ENCODE peak calls at places on chromosomes 3 and 15, in ten cellular contexts. One of them, this sample, is unnamed.

GRCh38 chr15:100001405-100001804 is 268.2 kb upstream of the LYSMD4 start:
- DNase-seq in choroid plexus epithelial cell: no peak
- DNase-seq in B cell: no peak
- DNase-seq in MM.1S: no peak
- DNase-seq in pancreas: no peak
- DNase-seq in RWPE1: no peak
- DNase-seq in cardiac muscle cell: no peak
- DNase-seq in esophagus squamous epithelium: no peak
- DNase-seq in nephron progenitor cell: no peak
- DNase-seq in mammary epithelial cell: no peak
- DNase-seq in this sample: no peak

GRCh38 chr15:91263632-91264477 is 163.8 kb downstream of the SV2B start:
- DNase-seq in esophagus squamous epithelium: no peak
- DNase-seq in B cell: no peak
- DNase-seq in RWPE1: peak; percentile 59
- DNase-seq in choroid plexus epithelial cell: no peak
- DNase-seq in pancreas: no peak
- DNase-seq in nephron progenitor cell: no peak
- DNase-seq in MM.1S: no peak
- DNase-seq in cardiac muscle cell: no peak
- DNase-seq in mammary epithelial cell: peak; percentile 52
- DNase-seq in this sample: no peak

GRCh38 chr3:53084310-53085001 is 38.6 kb upstream of the SFMBT1 start:
- DNase-seq in B cell: no peak
- DNase-seq in RWPE1: no peak
- DNase-seq in nephron progenitor cell: no peak
- DNase-seq in esophagus squamous epithelium: no peak
- DNase-seq in choroid plexus epithelial cell: no peak
- DNase-seq in mammary epithelial cell: no peak
- DNase-seq in MM.1S: no peak
- DNase-seq in pancreas: peak; percentile 33
- DNase-seq in cardiac muscle cell: peak; percentile 23
- DNase-seq in this sample: no peak

GRCh38 chr3:35758358-35758757 is 119.0 kb downstream of the ARPP21 start:
- DNase-seq in B cell: no peak
- DNase-seq in esophagus squamous epithelium: no peak
- DNase-seq in RWPE1: no peak
- DNase-seq in mammary epithelial cell: no peak
- DNase-seq in pancreas: no peak
- DNase-seq in nephron progenitor cell: no peak
- DNase-seq in choroid plexus epithelial cell: no peak
- DNase-seq in MM.1S: no peak
- DNase-seq in cardiac muscle cell: peak; percentile 15
- DNase-seq in this sample: no peak

GRCh38 chr3:127287840-127288239 is at the start of gene PRR20G:
- DNase-seq in B cell: no peak
- DNase-seq in pancreas: no peak
- DNase-seq in mammary epithelial cell: no peak
- DNase-seq in choroid plexus epithelial cell: no peak
- DNase-seq in esophagus squamous epithelium: no peak
- DNase-seq in RWPE1: no peak
- DNase-seq in cardiac muscle cell: no peak
- DNase-seq in MM.1S: no peak
- DNase-seq in nephron progenitor cell: no peak
- DNase-seq in this sample: no peak

GRCh38 chr15:79065361-79065743 is 25.2 kb downstream of the RASGRF1 start:
- DNase-seq in MM.1S: no peak
- DNase-seq in cardiac muscle cell: no peak
- DNase-seq in mammary epithelial cell: no peak
- DNase-seq in pancreas: no peak
- DNase-seq in B cell: no peak
- DNase-seq in nephron progenitor cell: no peak
- DNase-seq in RWPE1: no peak
- DNase-seq in choroid plexus epithelial cell: no peak
- DNase-seq in esophagus squamous epithelium: no peak
- DNase-seq in this sample: no peak

GRCh38 chr3:113678773-113679172 is 17.7 kb downstream of the USF3 start:
- DNase-seq in pancreas: no peak
- DNase-seq in cardiac muscle cell: no peak
- DNase-seq in esophagus squamous epithelium: no peak
- DNase-seq in mammary epithelial cell: no peak
- DNase-seq in nephron progenitor cell: no peak
- DNase-seq in RWPE1: no peak
- DNase-seq in MM.1S: no peak
- DNase-seq in B cell: no peak
- DNase-seq in choroid plexus epithelial cell: no peak
- DNase-seq in this sample: no peak

GRCh38 chr15:101049856-101050646 is 130.9 kb downstream of the LRRK1 start:
- DNase-seq in esophagus squamous epithelium: no peak
- DNase-seq in nephron progenitor cell: no peak
- DNase-seq in cardiac muscle cell: no peak
- DNase-seq in pancreas: no peak
- DNase-seq in mammary epithelial cell: no peak
- DNase-seq in choroid plexus epithelial cell: no peak
- DNase-seq in B cell: no peak
- DNase-seq in RWPE1: no peak
- DNase-seq in MM.1S: no peak
- DNase-seq in this sample: no peak

GRCh38 chr3:134371542-134372324 is 2.5 kb downstream of the AMOTL2 start:
- DNase-seq in B cell: no peak
- DNase-seq in esophagus squamous epithelium: no peak
- DNase-seq in choroid plexus epithelial cell: peak; percentile 51
- DNase-seq in MM.1S: no peak
- DNase-seq in pancreas: no peak
- DNase-seq in mammary epithelial cell: no peak
- DNase-seq in cardiac muscle cell: no peak
- DNase-seq in RWPE1: no peak
- DNase-seq in nephron progenitor cell: no peak
- DNase-seq in this sample: no peak
- TF ChIP-seq CTCF in B cell: no peak
- TF ChIP-seq CTCF in esophagus squamous epithelium: no peak
- TF ChIP-seq CTCF in choroid plexus epithelial cell: peak; percentile 29
- TF ChIP-seq CTCF in MM.1S: no peak
- TF ChIP-seq CTCF in pancreas: no peak
- TF ChIP-seq CTCF in mammary epithelial cell: peak; percentile 20
- TF ChIP-seq CTCF in cardiac muscle cell: peak; percentile 12
- TF ChIP-seq CTCF in RWPE1: no peak
- TF ChIP-seq CTCF in nephron progenitor cell: no peak
- TF ChIP-seq CTCF in this sample: no peak

GRCh38 chr3:130470132-130470531 is 46.8 kb upstream of the COL6A6 start:
- DNase-seq in esophagus squamous epithelium: no peak
- DNase-seq in RWPE1: peak; percentile 2
- DNase-seq in pancreas: no peak
- DNase-seq in cardiac muscle cell: no peak
- DNase-seq in mammary epithelial cell: peak; percentile 11
- DNase-seq in B cell: no peak
- DNase-seq in choroid plexus epithelial cell: peak; percentile 39
- DNase-seq in MM.1S: no peak
- DNase-seq in nephron progenitor cell: no peak
- DNase-seq in this sample: no peak

GRCh38 chr3:130473416-130473815 is 43.6 kb upstream of the COL6A6 start:
- DNase-seq in esophagus squamous epithelium: no peak
- DNase-seq in cardiac muscle cell: no peak
- DNase-seq in MM.1S: no peak
- DNase-seq in nephron progenitor cell: no peak
- DNase-seq in pancreas: no peak
- DNase-seq in RWPE1: no peak
- DNase-seq in mammary epithelial cell: no peak
- DNase-seq in B cell: no peak
- DNase-seq in choroid plexus epithelial cell: no peak
- DNase-seq in this sample: no peak

GRCh38 chr3:130465486-130465885 is 51.5 kb upstream of the COL6A6 start:
- DNase-seq in RWPE1: no peak
- DNase-seq in B cell: no peak
- DNase-seq in pancreas: no peak
- DNase-seq in mammary epithelial cell: no peak
- DNase-seq in esophagus squamous epithelium: no peak
- DNase-seq in choroid plexus epithelial cell: no peak
- DNase-seq in nephron progenitor cell: no peak
- DNase-seq in cardiac muscle cell: no peak
- DNase-seq in MM.1S: no peak
- DNase-seq in this sample: no peak

GRCh38 chr3:130463221-130463620 is 53.8 kb upstream of the COL6A6 start:
- DNase-seq in pancreas: no peak
- DNase-seq in choroid plexus epithelial cell: no peak
- DNase-seq in nephron progenitor cell: no peak
- DNase-seq in mammary epithelial cell: no peak
- DNase-seq in MM.1S: no peak
- DNase-seq in RWPE1: no peak
- DNase-seq in esophagus squamous epithelium: no peak
- DNase-seq in B cell: no peak
- DNase-seq in cardiac muscle cell: no peak
- DNase-seq in this sample: no peak

DNA sequence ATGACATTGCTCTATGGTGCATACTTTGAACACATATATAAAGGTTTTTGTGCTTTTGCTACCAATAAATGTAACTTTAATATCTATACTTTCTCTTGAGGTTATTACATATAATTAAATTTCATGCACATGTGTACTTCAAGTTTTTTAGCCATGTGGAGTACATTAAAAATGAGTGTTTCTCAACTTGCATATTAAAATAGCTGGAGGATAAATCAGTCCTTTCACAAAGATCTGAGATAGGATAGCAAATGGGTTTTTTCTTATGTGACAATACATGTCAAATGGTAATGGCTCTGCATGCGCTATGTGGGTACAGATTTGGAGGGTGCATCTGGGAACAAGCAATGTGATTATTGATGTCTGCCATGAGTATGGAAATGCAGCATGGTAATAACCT is 48.7 kb upstream of the COL6A6 start:
- DNase-seq in esophagus squamous epithelium: no peak
- DNase-seq in cardiac muscle cell: no peak
- DNase-seq in B cell: no peak
- DNase-seq in RWPE1: no peak
- DNase-seq in mammary epithelial cell: no peak
- DNase-seq in pancreas: no peak
- DNase-seq in choroid plexus epithelial cell: no peak
- DNase-seq in nephron progenitor cell: no peak
- DNase-seq in MM.1S: no peak
- DNase-seq in this sample: no peak
- TF ChIP-seq CTCF in esophagus squamous epithelium: no peak
- TF ChIP-seq CTCF in cardiac muscle cell: no peak
- TF ChIP-seq CTCF in B cell: no peak
- TF ChIP-seq CTCF in RWPE1: no peak
- TF ChIP-seq CTCF in mammary epithelial cell: no peak
- TF ChIP-seq CTCF in pancreas: no peak
- TF ChIP-seq CTCF in choroid plexus epithelial cell: no peak
- TF ChIP-seq CTCF in nephron progenitor cell: no peak
- TF ChIP-seq CTCF in MM.1S: no peak
- TF ChIP-seq CTCF in this sample: no peak

DNA sequence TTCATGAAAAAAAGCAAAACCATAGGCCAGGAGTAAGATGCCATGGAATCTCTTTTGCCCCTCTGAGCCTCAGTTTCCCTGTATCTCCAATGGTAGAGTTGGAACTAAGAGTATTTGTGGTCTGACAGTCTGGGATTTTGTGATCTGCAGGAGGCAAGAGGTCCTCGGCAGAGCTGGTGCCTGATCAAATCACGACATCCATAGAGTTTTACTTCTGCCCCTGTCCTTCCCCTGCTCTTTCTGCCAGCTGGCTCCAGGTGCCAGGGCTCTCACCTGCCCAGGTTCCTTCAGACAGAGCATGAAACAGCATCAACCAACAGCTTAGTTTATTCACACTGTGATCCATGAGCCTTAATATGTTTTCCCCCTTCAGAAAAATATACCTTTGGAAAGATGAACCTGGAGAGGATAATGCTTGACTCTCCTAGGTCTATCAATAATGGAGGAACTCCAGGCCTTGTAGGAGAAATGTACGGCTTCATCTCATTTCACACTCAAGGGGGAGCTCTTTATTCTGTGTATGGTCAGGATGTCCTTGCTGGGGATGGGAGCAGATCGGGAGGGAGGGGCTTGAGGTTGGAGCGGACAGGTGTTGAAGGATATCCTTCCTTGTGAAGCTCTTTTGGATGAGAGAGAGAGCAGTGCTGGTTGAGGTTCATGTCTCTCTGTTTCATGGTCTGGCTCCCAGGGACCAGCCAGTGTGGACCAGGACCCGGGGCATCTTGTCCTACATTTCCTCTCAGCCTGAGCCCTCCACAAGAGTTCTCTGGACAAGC is 309.9 kb downstream of the RPLP1 start:
- DNase-seq in esophagus squamous epithelium: no peak
- DNase-seq in nephron progenitor cell: no peak
- DNase-seq in cardiac muscle cell: peak; percentile 30
- DNase-seq in RWPE1: no peak
- DNase-seq in mammary epithelial cell: no peak
- DNase-seq in choroid plexus epithelial cell: peak; percentile 74
- DNase-seq in B cell: no peak
- DNase-seq in MM.1S: no peak
- DNase-seq in pancreas: no peak
- DNase-seq in this sample: no peak
- TF ChIP-seq CTCF in esophagus squamous epithelium: no peak
- TF ChIP-seq CTCF in nephron progenitor cell: no peak
- TF ChIP-seq CTCF in cardiac muscle cell: peak; percentile 45
- TF ChIP-seq CTCF in RWPE1: no peak
- TF ChIP-seq CTCF in mammary epithelial cell: no peak
- TF ChIP-seq CTCF in choroid plexus epithelial cell: peak; percentile 68
- TF ChIP-seq CTCF in B cell: no peak
- TF ChIP-seq CTCF in MM.1S: peak; percentile 18
- TF ChIP-seq CTCF in pancreas: no peak
- TF ChIP-seq CTCF in this sample: peak; percentile 33

GRCh38 chr3:104988491-104988890 is 378.2 kb upstream of the ALCAM start:
- DNase-seq in cardiac muscle cell: no peak
- DNase-seq in esophagus squamous epithelium: no peak
- DNase-seq in pancreas: no peak
- DNase-seq in choroid plexus epithelial cell: no peak
- DNase-seq in B cell: no peak
- DNase-seq in RWPE1: no peak
- DNase-seq in mammary epithelial cell: no peak
- DNase-seq in nephron progenitor cell: no peak
- DNase-seq in MM.1S: no peak
- DNase-seq in this sample: no peak

GRCh38 chr3:104992618-104993017 is 374.1 kb upstream of the ALCAM start:
- DNase-seq in choroid plexus epithelial cell: no peak
- DNase-seq in MM.1S: no peak
- DNase-seq in nephron progenitor cell: no peak
- DNase-seq in B cell: no peak
- DNase-seq in RWPE1: no peak
- DNase-seq in mammary epithelial cell: no peak
- DNase-seq in cardiac muscle cell: no peak
- DNase-seq in esophagus squamous epithelium: no peak
- DNase-seq in pancreas: no peak
- DNase-seq in this sample: no peak

GRCh38 chr3:104990758-104991157 is 376.0 kb upstream of the ALCAM start:
- DNase-seq in pancreas: no peak
- DNase-seq in B cell: no peak
- DNase-seq in nephron progenitor cell: no peak
- DNase-seq in choroid plexus epithelial cell: no peak
- DNase-seq in MM.1S: no peak
- DNase-seq in RWPE1: no peak
- DNase-seq in esophagus squamous epithelium: no peak
- DNase-seq in mammary epithelial cell: no peak
- DNase-seq in cardiac muscle cell: no peak
- DNase-seq in this sample: no peak

GRCh38 chr3:104989878-104990277 is 376.8 kb upstream of the ALCAM start:
- DNase-seq in cardiac muscle cell: peak; percentile 58
- DNase-seq in esophagus squamous epithelium: no peak
- DNase-seq in nephron progenitor cell: no peak
- DNase-seq in B cell: no peak
- DNase-seq in pancreas: no peak
- DNase-seq in choroid plexus epithelial cell: no peak
- DNase-seq in MM.1S: no peak
- DNase-seq in mammary epithelial cell: no peak
- DNase-seq in RWPE1: no peak
- DNase-seq in this sample: no peak

GRCh38 chr3:104987859-104988258 is 378.9 kb upstream of the ALCAM start:
- DNase-seq in esophagus squamous epithelium: no peak
- DNase-seq in B cell: no peak
- DNase-seq in MM.1S: no peak
- DNase-seq in cardiac muscle cell: no peak
- DNase-seq in mammary epithelial cell: no peak
- DNase-seq in RWPE1: no peak
- DNase-seq in pancreas: no peak
- DNase-seq in nephron progenitor cell: no peak
- DNase-seq in choroid plexus epithelial cell: no peak
- DNase-seq in this sample: no peak
- TF ChIP-seq CTCF in esophagus squamous epithelium: no peak
- TF ChIP-seq CTCF in B cell: no peak
- TF ChIP-seq CTCF in MM.1S: no peak
- TF ChIP-seq CTCF in cardiac muscle cell: no peak
- TF ChIP-seq CTCF in mammary epithelial cell: peak; percentile 10
- TF ChIP-seq CTCF in RWPE1: no peak
- TF ChIP-seq CTCF in pancreas: no peak
- TF ChIP-seq CTCF in nephron progenitor cell: no peak
- TF ChIP-seq CTCF in choroid plexus epithelial cell: no peak
- TF ChIP-seq CTCF in this sample: peak; percentile 21

This sample was measured in GM13977.